ENCODE peak calls at places on chromosomes 5 and 9, in five cellular contexts. One of them, this sample, is unnamed.

GRCh38 chr5:127205147-127205546 is 85.4 kb upstream of the MEGF10 start:
- DNase-seq in osteocyte: no peak
- DNase-seq in LoVo: no peak
- DNase-seq in psoas muscle: no peak
- DNase-seq in HEK293T: no peak
- DNase-seq in this sample: no peak

GRCh38 chr5:123283031-123283430 is 140.2 kb downstream of the CEP120 start:
- DNase-seq in osteocyte: no peak
- DNase-seq in LoVo: peak
- DNase-seq in psoas muscle: no peak
- DNase-seq in HEK293T: no peak
- DNase-seq in this sample: no peak

GRCh38 chr9:2427016-2427891 is 194.3 kb upstream of the VLDLR start:
- DNase-seq in osteocyte: no peak
- DNase-seq in LoVo: no peak
- DNase-seq in psoas muscle: no peak
- DNase-seq in HEK293T: no peak
- DNase-seq in this sample: no peak

GRCh38 chr9:6418764-6419163 is 5.8 kb downstream of the UHRF2 start:
- DNase-seq in osteocyte: no peak
- DNase-seq in LoVo: no peak
- DNase-seq in psoas muscle: no peak
- DNase-seq in HEK293T: no peak
- DNase-seq in this sample: no peak

GRCh38 chr9:136079211-136079915 is 15.7 kb downstream of the NACC2 start:
- DNase-seq in osteocyte: no peak
- DNase-seq in LoVo: no peak
- DNase-seq in psoas muscle: peak
- DNase-seq in HEK293T: no peak
- DNase-seq in this sample: no peak

GRCh38 chr5:5182508-5183191 is 42.5 kb downstream of the ADAMTS16 start:
- DNase-seq in osteocyte: no peak
- DNase-seq in LoVo: no peak
- DNase-seq in psoas muscle: no peak
- DNase-seq in HEK293T: no peak
- DNase-seq in this sample: peak

GRCh38 chr5:169431386-169431785 is 130.4 kb upstream of the SLIT3 start:
- DNase-seq in osteocyte: no peak
- DNase-seq in LoVo: no peak
- DNase-seq in psoas muscle: no peak
- DNase-seq in HEK293T: no peak
- DNase-seq in this sample: no peak

GRCh38 chr5:142931896-142932686 is 161.9 kb downstream of the ARHGAP26 start:
- DNase-seq in osteocyte: no peak
- DNase-seq in LoVo: no peak
- DNase-seq in psoas muscle: no peak
- DNase-seq in HEK293T: peak
- DNase-seq in this sample: no peak

GRCh38 chr9:132424857-132425702 is 15.1 kb downstream of the CFAP77 start:
- DNase-seq in osteocyte: no peak
- DNase-seq in LoVo: no peak
- DNase-seq in psoas muscle: no peak
- DNase-seq in HEK293T: no peak
- DNase-seq in this sample: no peak

GRCh38 chr9:134226221-134226930 is 62.0 kb upstream of the RNU6ATAC start:
- DNase-seq in osteocyte: no peak
- DNase-seq in LoVo: no peak
- DNase-seq in psoas muscle: peak
- DNase-seq in HEK293T: peak
- DNase-seq in this sample: no peak

GRCh38 chr9:108290839-108291585 is 564.8 kb downstream of the ACTL7B start:
- DNase-seq in osteocyte: no peak
- DNase-seq in LoVo: no peak
- DNase-seq in psoas muscle: no peak
- DNase-seq in HEK293T: no peak
- DNase-seq in this sample: no peak

GRCh38 chr9:96299823-96300222 is 2.2 kb downstream of the HSD17B3 start:
- DNase-seq in osteocyte: peak
- DNase-seq in LoVo: no peak
- DNase-seq in psoas muscle: no peak
- DNase-seq in HEK293T: no peak
- DNase-seq in this sample: peak

GRCh38 chr9:33290247-33290993 is at the start of gene NFX1:
- DNase-seq in osteocyte: peak
- DNase-seq in LoVo: peak
- DNase-seq in psoas muscle: peak
- DNase-seq in HEK293T: peak
- DNase-seq in this sample: peak

GRCh38 chr5:137414112-137414511 is 85.0 kb downstream of the SPOCK1 start:
- DNase-seq in osteocyte: peak
- DNase-seq in LoVo: no peak
- DNase-seq in psoas muscle: no peak
- DNase-seq in HEK293T: no peak
- DNase-seq in this sample: no peak